ENCODE peak calls at places on chromosome 3, in nine cellular contexts. R is uterus, I is heart left ventricle, B is activated B cell treated with CpG ODN at 0.5 μM for 24 hours, T is adrenal gland, J is testis, E is neural crest cell, O is epithelial cell of proximal tubule, X is HFF-Myc. F is an unnamed sample.

GRCh38 chr3:49761661-49762060 is 24.7 kb downstream of the IP6K1 start:
- DNase-seq in O (no peak), R (no peak), I (no peak), B (no peak), J (no peak), X (no peak), E (no peak), T (no peak), F (no peak)

GRCh38 chr3:139477710-139478640 is 1.7 kb upstream of the RBP2 start:
- DNase-seq in X (no peak), R (peak; percentile 26), O (no peak), J (no peak), T (no peak), I (no peak), B (no peak), E (no peak), F (no peak)

GRCh38 chr3:140128217-140129137 is 193.5 kb downstream of the CLSTN2 start:
- DNase-seq in O (no peak), B (no peak), X (peak; percentile 7), I (peak; percentile 45), E (peak; percentile 8), R (no peak), J (peak; percentile 60), T (peak; percentile 33), F (peak; percentile 41)

GRCh38 chr3:87621667-87622066 is 345.3 kb upstream of the POU1F1 start:
- DNase-seq in B (no peak), J (no peak), I (no peak), X (no peak), T (no peak), R (no peak), O (no peak), E (no peak), F (no peak)

GRCh38 chr3:43997788-43998373 is 243.8 kb upstream of the TOPAZ1 start:
- DNase-seq in R (no peak), E (peak; percentile 21), T (no peak), B (no peak), X (no peak), O (no peak), J (no peak), I (no peak), F (peak; percentile 54)

GRCh38 chr3:100033814-100034490 is 80.3 kb downstream of the FILIP1L start:
- DNase-seq in X (peak; percentile 59), J (no peak), T (no peak), R (no peak), E (no peak), B (no peak), O (no peak), I (no peak), F (no peak)

GRCh38 chr3:17094551-17094950 is 209.8 kb downstream of the PLCL2 start:
- DNase-seq in R (no peak), T (no peak), E (no peak), O (no peak), X (no peak), J (no peak), B (no peak), I (no peak), F (no peak)

GRCh38 chr3:133532951-133533350 is 40.5 kb upstream of the CDV3 start:
- DNase-seq in I (no peak), R (no peak), X (no peak), O (no peak), B (no peak), J (no peak), T (no peak), E (no peak), F (no peak)

GRCh38 chr3:172317984-172318383 is 130.3 kb downstream of the GHSR start:
- DNase-seq in T (peak; percentile 35), O (no peak), E (no peak), R (peak; percentile 69), X (peak; percentile 97), J (peak; percentile 48), B (no peak), I (peak; percentile 80), F (peak; percentile 41)

GRCh38 chr3:194178693-194179092 is 42.7 kb downstream of the HES1 start:
- DNase-seq in J (no peak), X (no peak), R (no peak), O (no peak), B (no peak), E (no peak), T (no peak), I (no peak), F (no peak)

GRCh38 chr3:126102530-126102951 is 18.6 kb upstream of the SLC41A3 start:
- DNase-seq in J (peak; percentile 29), I (peak; percentile 61), E (no peak), B (no peak), T (peak; percentile 40), R (no peak), X (no peak), O (no peak), F (no peak)

GRCh38 chr3:159928071-159928491 is 60.6 kb upstream of the IL12A start:
- DNase-seq in X (no peak), J (no peak), T (no peak), O (no peak), R (no peak), E (no peak), B (no peak), I (no peak), F (no peak)

GRCh38 chr3:156751461-156752025 is 74.6 kb upstream of the LEKR1 start:
- DNase-seq in I (peak; percentile 42), J (peak; percentile 60), O (no peak), E (no peak), R (peak; percentile 65), T (no peak), X (peak; percentile 88), B (no peak), F (peak; percentile 40)

GRCh38 chr3:154316974-154317767 is 7.1 kb downstream of the DHX36 start:
- DNase-seq in B (no peak), T (no peak), O (no peak), X (no peak), I (no peak), R (no peak), J (no peak), E (no peak), F (no peak)

GRCh38 chr3:65083240-65083639 is 395.4 kb upstream of the ADAMTS9 start:
- DNase-seq in I (no peak), X (no peak), R (no peak), T (no peak), E (no peak), B (no peak), J (no peak), O (no peak), F (no peak)

DNA sequence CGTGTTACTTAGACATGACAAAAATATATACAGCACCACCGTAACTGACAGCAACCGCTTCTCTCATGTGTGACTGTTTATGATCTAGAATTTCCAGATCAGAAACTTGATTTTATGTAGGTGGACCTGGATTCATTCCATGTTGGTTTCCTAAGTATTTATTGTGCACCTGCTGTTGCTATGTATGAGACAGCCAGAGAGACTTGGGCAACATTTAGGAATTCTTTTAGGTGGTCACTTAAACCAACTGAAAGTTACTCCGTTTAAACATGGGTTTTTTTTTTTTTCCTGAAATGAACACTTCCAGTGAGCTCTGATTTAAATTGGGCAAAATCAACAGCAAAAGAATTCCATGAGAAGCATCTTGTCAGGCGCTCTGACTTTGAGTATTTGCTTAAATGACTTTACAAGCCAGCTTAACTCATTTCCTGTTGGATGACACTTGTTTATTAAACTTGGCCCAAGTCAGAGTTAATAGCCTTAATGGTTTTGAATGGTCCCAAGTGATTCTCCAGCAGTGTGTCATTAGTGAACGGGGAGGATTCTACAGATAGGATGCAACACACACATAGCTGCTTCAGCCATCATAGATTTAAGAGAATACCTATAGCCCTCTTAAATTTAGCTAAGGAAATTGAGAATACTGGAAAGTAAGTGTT is 31.8 kb downstream of the MITF start:
- DNase-seq in E (no peak), I (no peak), O (peak; percentile 65), X (peak; percentile 56), R (no peak), B (no peak), T (no peak), J (no peak), F (no peak)
- TF ChIP-seq CTCF in E (no peak), I (no peak), O (no peak), X (no peak), R (no peak), B (no peak), T (no peak), J (no peak), F (no peak)

GRCh38 chr3:66414846-66415245 is 86.0 kb downstream of the LRIG1 start:
- DNase-seq in I (no peak), O (no peak), T (no peak), R (no peak), B (no peak), X (no peak), E (no peak), J (no peak), F (no peak)

GRCh38 chr3:66419053-66419440 is 81.8 kb downstream of the LRIG1 start:
- DNase-seq in T (no peak), B (no peak), O (no peak), I (no peak), R (no peak), E (no peak), J (no peak), X (no peak), F (no peak)

GRCh38 chr3:66415867-66416428 is 84.9 kb downstream of the LRIG1 start:
- DNase-seq in E (no peak), R (no peak), J (no peak), I (no peak), O (no peak), T (no peak), X (no peak), B (no peak), F (no peak)

GRCh38 chr3:66416556-66417304 is 84.1 kb downstream of the LRIG1 start:
- DNase-seq in O (no peak), I (no peak), J (peak; percentile 38), T (no peak), X (no peak), B (no peak), E (no peak), R (no peak), F (no peak)

GRCh38 chr3:66418432-66419052 is 82.3 kb downstream of the LRIG1 start:
- DNase-seq in I (no peak), R (no peak), B (no peak), O (no peak), T (no peak), E (no peak), J (no peak), X (no peak), F (peak; percentile 73)
- TF ChIP-seq CTCF in I (peak; percentile 14), R (no peak), B (no peak), O (no peak), T (no peak), E (no peak), J (no peak), X (no peak), F (no peak)

GRCh38 chr3:191220908-191221307 is 21.9 kb downstream of the OSTN start:
- DNase-seq in T (no peak), J (no peak), O (no peak), E (no peak), X (no peak), I (no peak), B (no peak), R (no peak), F (no peak)
- TF ChIP-seq CTCF in T (no peak), J (no peak), O (peak; percentile 33), E (no peak), X (peak; percentile 11), I (no peak), B (no peak), R (no peak), F (no peak)

DNA sequence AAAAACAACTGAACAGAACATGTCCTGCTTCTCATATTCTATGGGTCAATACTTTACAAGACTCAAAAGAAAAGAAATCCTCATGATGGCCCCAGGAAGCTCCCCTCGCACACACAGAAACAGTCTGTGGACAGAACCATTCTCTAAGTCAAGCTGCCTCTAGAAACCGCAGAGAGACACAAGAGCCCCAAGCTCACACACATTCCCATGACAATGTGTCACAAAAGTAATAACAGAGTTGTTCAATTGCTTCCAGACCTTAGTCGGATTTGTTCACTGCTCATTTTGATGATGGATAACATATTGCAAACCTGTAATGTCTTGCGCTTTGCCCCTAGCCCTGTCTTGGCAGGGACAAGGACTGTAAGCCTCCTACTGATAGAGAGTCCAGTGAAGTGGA is 60.9 kb downstream of the UMPS start:
- DNase-seq in E (no peak), B (no peak), R (no peak), I (no peak), O (no peak), J (no peak), T (no peak), X (peak; percentile 66), F (no peak)
- TF ChIP-seq CTCF in E (no peak), B (no peak), R (no peak), I (no peak), O (no peak), J (no peak), T (no peak), X (no peak), F (no peak)

F was measured in left lung.